ENCODE peak calls at places on chromosomes 4 and X, in six cellular contexts. One of them, this sample, is unnamed.

GRCh38 chr4:121464854-121465253 is 84.0 kb upstream of the QRFPR start:
- DNase-seq in IMR-90: no peak
- DNase-seq in PC-3: peak; percentile 9
- DNase-seq in lung: no peak
- DNase-seq in suprapubic skin: no peak
- DNase-seq in upper lobe of right lung: no peak
- DNase-seq in this sample: no peak

GRCh38 chr4:113602829-113603228 is 158.7 kb downstream of the CAMK2D start:
- DNase-seq in IMR-90: no peak
- DNase-seq in PC-3: no peak
- DNase-seq in lung: no peak
- DNase-seq in suprapubic skin: no peak
- DNase-seq in upper lobe of right lung: no peak
- DNase-seq in this sample: no peak

GRCh38 chr4:185005209-185005819 is 13.0 kb upstream of the HELT start:
- DNase-seq in IMR-90: peak; percentile 65
- DNase-seq in PC-3: peak; percentile 87
- DNase-seq in lung: peak; percentile 87
- DNase-seq in suprapubic skin: peak; percentile 89
- DNase-seq in upper lobe of right lung: peak; percentile 90
- DNase-seq in this sample: peak; percentile 74

GRCh38 chr4:98657531-98658286 is 702 bp downstream of the TSPAN5 start:
- DNase-seq in IMR-90: peak; percentile 69
- DNase-seq in PC-3: peak; percentile 66
- DNase-seq in lung: no peak
- DNase-seq in suprapubic skin: no peak
- DNase-seq in upper lobe of right lung: no peak
- DNase-seq in this sample: peak; percentile 85

GRCh38 chr4:137124278-137124932 is 407.9 kb downstream of the PCDH18 start:
- DNase-seq in IMR-90: peak; percentile 79
- DNase-seq in PC-3: peak; percentile 68
- DNase-seq in lung: no peak
- DNase-seq in suprapubic skin: no peak
- DNase-seq in upper lobe of right lung: no peak
- DNase-seq in this sample: peak; percentile 15

GRCh38 chrX:49762175-49762704 is 66.5 kb upstream of the PAGE1 start:
- DNase-seq in IMR-90: no peak
- DNase-seq in PC-3: no peak
- DNase-seq in lung: no peak
- DNase-seq in suprapubic skin: no peak
- DNase-seq in upper lobe of right lung: no peak
- DNase-seq in this sample: no peak

GRCh38 chr4:87949961-87950360 is 25.6 kb upstream of the SPP1 start:
- DNase-seq in IMR-90: peak; percentile 21
- DNase-seq in PC-3: peak; percentile 18
- DNase-seq in lung: no peak
- DNase-seq in suprapubic skin: no peak
- DNase-seq in upper lobe of right lung: no peak
- DNase-seq in this sample: peak; percentile 22

GRCh38 chr4:93466440-93466839 is 362.1 kb upstream of the ATOH1 start:
- DNase-seq in IMR-90: no peak
- DNase-seq in PC-3: no peak
- DNase-seq in lung: no peak
- DNase-seq in suprapubic skin: no peak
- DNase-seq in upper lobe of right lung: no peak
- DNase-seq in this sample: no peak

GRCh38 chrX:63466690-63467089 is 115.6 kb upstream of the SPIN4 start:
- DNase-seq in IMR-90: no peak
- DNase-seq in PC-3: no peak
- DNase-seq in lung: no peak
- DNase-seq in suprapubic skin: no peak
- DNase-seq in upper lobe of right lung: no peak
- DNase-seq in this sample: no peak

GRCh38 chr4:29277381-29277780 is 1442.8 kb upstream of the PCDH7 start:
- DNase-seq in IMR-90: peak; percentile 68
- DNase-seq in PC-3: peak; percentile 75
- DNase-seq in lung: no peak
- DNase-seq in suprapubic skin: no peak
- DNase-seq in upper lobe of right lung: no peak
- DNase-seq in this sample: peak; percentile 3

GRCh38 chr4:21411086-21411485 is 537.5 kb downstream of the KCNIP4 start:
- DNase-seq in IMR-90: no peak
- DNase-seq in PC-3: no peak
- DNase-seq in lung: no peak
- DNase-seq in suprapubic skin: no peak
- DNase-seq in upper lobe of right lung: no peak
- DNase-seq in this sample: no peak

GRCh38 chr4:21410372-21410771 is 538.2 kb downstream of the KCNIP4 start:
- DNase-seq in IMR-90: no peak
- DNase-seq in PC-3: no peak
- DNase-seq in lung: no peak
- DNase-seq in suprapubic skin: no peak
- DNase-seq in upper lobe of right lung: no peak
- DNase-seq in this sample: no peak

GRCh38 chr4:21415728-21416127 is 532.8 kb downstream of the KCNIP4 start:
- DNase-seq in IMR-90: no peak
- DNase-seq in PC-3: no peak
- DNase-seq in lung: no peak
- DNase-seq in suprapubic skin: no peak
- DNase-seq in upper lobe of right lung: no peak
- DNase-seq in this sample: no peak

GRCh38 chr4:21413807-21414370 is 534.7 kb downstream of the KCNIP4 start:
- DNase-seq in IMR-90: no peak
- DNase-seq in PC-3: no peak
- DNase-seq in lung: no peak
- DNase-seq in suprapubic skin: no peak
- DNase-seq in upper lobe of right lung: no peak
- DNase-seq in this sample: no peak
- H3K27ac ChIP-seq in IMR-90: no peak overlapping the region
- H3K27ac ChIP-seq in PC-3: no peak overlapping the region
- H3K27ac ChIP-seq in lung: no peak overlapping the region
- H3K27ac ChIP-seq in suprapubic skin: no peak overlapping the region
- H3K27ac ChIP-seq in upper lobe of right lung: no peak overlapping the region
- H3K27ac ChIP-seq in this sample: no peak overlapping the region

GRCh38 chrX:85084770-85085393 is 81.2 kb downstream of the APOOL start:
- DNase-seq in IMR-90: peak; percentile 49
- DNase-seq in PC-3: peak; percentile 55
- DNase-seq in lung: no peak
- DNase-seq in suprapubic skin: no peak
- DNase-seq in upper lobe of right lung: no peak
- DNase-seq in this sample: peak; percentile 17
- TF ChIP-seq CTCF in IMR-90: peak; percentile 66
- TF ChIP-seq CTCF in PC-3: peak; percentile 73
- TF ChIP-seq CTCF in lung: peak; percentile 50
- TF ChIP-seq CTCF in suprapubic skin: peak; percentile 54
- TF ChIP-seq CTCF in upper lobe of right lung: peak; percentile 67
- TF ChIP-seq CTCF in this sample: peak; percentile 72

GRCh38 chrX:48476919-48477318 is 920 bp downstream of the FTSJ1 start:
- DNase-seq in IMR-90: no peak
- DNase-seq in PC-3: no peak
- DNase-seq in lung: no peak
- DNase-seq in suprapubic skin: no peak
- DNase-seq in upper lobe of right lung: no peak
- DNase-seq in this sample: no peak
- H3K27ac ChIP-seq in IMR-90: no peak overlapping the region
- H3K27ac ChIP-seq in PC-3: peak overlapping the region; percentile 87
- H3K27ac ChIP-seq in lung: no peak overlapping the region
- H3K27ac ChIP-seq in suprapubic skin: no peak overlapping the region
- H3K27ac ChIP-seq in upper lobe of right lung: peak overlapping the region; percentile 85
- H3K27ac ChIP-seq in this sample: no peak overlapping the region

DNA sequence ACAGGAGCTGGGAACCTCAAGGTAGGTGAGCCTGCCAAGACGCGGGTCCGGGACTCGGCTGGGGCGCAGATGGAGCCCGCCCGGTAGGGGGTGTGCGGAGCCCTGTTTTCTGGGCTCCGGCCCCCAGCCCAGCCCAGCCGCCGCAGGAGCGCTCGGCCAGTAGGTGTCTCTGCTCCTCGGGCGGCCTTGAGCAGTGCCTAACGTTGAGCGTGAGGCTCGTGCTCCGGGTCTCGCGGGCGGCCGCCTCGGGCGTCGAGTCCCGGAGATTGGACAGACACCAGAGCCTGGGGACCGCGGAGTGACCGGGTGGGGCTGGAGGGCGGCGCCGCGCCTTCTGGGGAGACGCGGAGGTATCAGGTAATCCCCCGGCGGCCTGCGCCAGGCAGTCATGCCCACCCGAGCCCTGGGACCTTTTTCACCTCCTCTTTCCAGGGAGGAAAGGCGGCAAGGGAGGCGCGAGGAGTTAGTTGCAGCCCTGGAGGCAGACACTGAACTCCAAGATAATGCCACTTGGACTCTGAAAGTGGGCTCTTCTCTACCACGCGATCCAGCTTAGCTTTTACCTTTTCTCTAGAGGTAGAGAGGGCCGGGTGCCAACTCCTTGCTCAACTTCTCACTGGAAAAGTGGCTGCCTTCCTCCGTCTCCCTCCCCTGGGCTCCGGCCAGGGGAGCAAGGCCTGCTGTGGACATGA is 14.5 kb upstream of the FGG start:
- DNase-seq in IMR-90: peak; percentile 6
- DNase-seq in PC-3: peak; percentile 41
- DNase-seq in lung: peak; percentile 64
- DNase-seq in suprapubic skin: no peak
- DNase-seq in upper lobe of right lung: peak; percentile 87
- DNase-seq in this sample: peak; percentile 46
- TF ChIP-seq CTCF in IMR-90: peak; percentile 55
- TF ChIP-seq CTCF in PC-3: peak; percentile 59
- TF ChIP-seq CTCF in lung: no peak
- TF ChIP-seq CTCF in suprapubic skin: peak; percentile 31
- TF ChIP-seq CTCF in upper lobe of right lung: peak; percentile 54
- TF ChIP-seq CTCF in this sample: peak; percentile 62

GRCh38 chr4:148065069-148065468 is 333.2 kb downstream of the ARHGAP10 start:
- DNase-seq in IMR-90: peak; percentile 90
- DNase-seq in PC-3: no peak
- DNase-seq in lung: no peak
- DNase-seq in suprapubic skin: no peak
- DNase-seq in upper lobe of right lung: no peak
- DNase-seq in this sample: no peak
- H3K27ac ChIP-seq in IMR-90: no peak overlapping the region
- H3K27ac ChIP-seq in PC-3: no peak overlapping the region
- H3K27ac ChIP-seq in lung: no peak overlapping the region
- H3K27ac ChIP-seq in suprapubic skin: no peak overlapping the region
- H3K27ac ChIP-seq in upper lobe of right lung: no peak overlapping the region
- H3K27ac ChIP-seq in this sample: no peak overlapping the region